ENCODE peak calls at places on chromosomes 16 and 17, in ten cellular contexts. S is substantia nigra; F is NCI-H774; I is activated naive CD4-positive, alpha-beta T cell; A is neural crest cell; M is naive thymus-derived CD8-positive, alpha-beta T cell; Z is nephron progenitor cell; X is lower leg skin; E is H9; K is left ventricle myocardium inferior. O is an unnamed sample.

GRCh38 chr17:16215002-16215272 is 397 bp downstream of the NCOR1 start:
- DNase-seq in F (no peak), Z (no peak), S (peak), X (peak), A (no peak), K (peak), E (peak), M (no peak), I (no peak), O (peak)

GRCh38 chr16:71426880-71427615 is 14.8 kb downstream of the TLE7 start:
- DNase-seq in X (no peak), E (no peak), I (no peak), A (no peak), M (no peak), K (no peak), Z (no peak), S (no peak), F (no peak), O (no peak)

GRCh38 chr16:20415541-20415940 is 6.2 kb downstream of the ACSM5 start:
- DNase-seq in K (no peak), F (no peak), A (no peak), E (no peak), M (no peak), X (no peak), Z (no peak), S (no peak), I (no peak), O (no peak)

GRCh38 chr17:66524848-66525247 is 222.4 kb downstream of the PRKCA start:
- DNase-seq in E (no peak), A (no peak), M (no peak), I (no peak), K (no peak), F (no peak), Z (no peak), X (no peak), S (no peak), O (no peak)

GRCh38 chr16:1257561-1258217 is 1.8 kb downstream of the TPSD1 start:
- DNase-seq in M (no peak), Z (no peak), F (no peak), E (no peak), I (no peak), X (no peak), A (no peak), K (no peak), S (no peak), O (no peak)

GRCh38 chr16:8996891-8997290 is 33.2 kb upstream of the USP7 start:
- DNase-seq in M (no peak), A (no peak), S (no peak), K (no peak), F (no peak), E (peak), I (no peak), X (no peak), Z (no peak), O (peak)

GRCh38 chr17:35041390-35041789 is 22.1 kb downstream of the RFFL start:
- DNase-seq in M (no peak), E (no peak), Z (no peak), X (no peak), I (no peak), F (no peak), S (no peak), A (no peak), K (no peak), O (no peak)

GRCh38 chr17:3660311-3660891 is 8.0 kb downstream of the TAX1BP3 start:
- DNase-seq in X (no peak), E (peak), I (no peak), Z (no peak), M (no peak), A (no peak), F (no peak), K (peak), S (no peak), O (no peak)

GRCh38 chr16:88383401-88384221 is 852 bp downstream of the ZNF469 start:
- DNase-seq in Z (peak), I (no peak), F (no peak), A (peak), X (no peak), E (no peak), S (no peak), M (no peak), K (peak), O (peak)

GRCh38 chr17:77388384-77389306 is 247.9 kb downstream of the SEC14L1 start:
- DNase-seq in A (no peak), Z (peak), M (no peak), I (no peak), X (no peak), K (no peak), E (no peak), F (no peak), S (no peak), O (no peak)

GRCh38 chr16:6081320-6081976 is 983.9 kb upstream of the EEF2KMT start:
- DNase-seq in S (no peak), X (no peak), A (peak), F (no peak), K (no peak), M (no peak), Z (peak), I (no peak), E (peak), O (peak)

GRCh38 chr17:73541561-73541981 is 102.7 kb downstream of the SDK2 start:
- DNase-seq in X (no peak), S (no peak), F (no peak), Z (no peak), M (no peak), A (no peak), E (no peak), K (no peak), I (no peak), O (peak)

GRCh38 chr16:31050280-31051030 is 17.1 kb downstream of the STX4 start:
- DNase-seq in E (no peak), X (no peak), A (no peak), F (no peak), I (no peak), M (no peak), K (no peak), Z (no peak), S (no peak), O (no peak)

GRCh38 chr17:45867171-45867570 is 22.5 kb downstream of the SPPL2C start:
- DNase-seq in Z (no peak), F (no peak), X (no peak), I (no peak), M (no peak), E (no peak), S (peak), K (no peak), A (no peak), O (no peak)

GRCh38 chr16:80071964-80072363 is 468.8 kb upstream of the DYNLRB2 start:
- DNase-seq in A (no peak), M (no peak), Z (no peak), X (no peak), I (no peak), S (no peak), E (no peak), K (no peak), F (no peak), O (no peak)

GRCh38 chr16:30985401-30986128 is 558 bp downstream of the HSD3B7 start:
- DNase-seq in F (peak), X (peak), S (no peak), K (no peak), I (no peak), A (no peak), M (no peak), E (peak), Z (no peak), O (peak)

GRCh38 chr17:21463204-21463661 is 87.1 kb downstream of the KCNJ12 start:
- DNase-seq in K (no peak), X (no peak), Z (no peak), F (no peak), A (no peak), S (no peak), M (no peak), I (no peak), E (no peak), O (no peak)

GRCh38 chr17:82603981-82604448 is 44.2 kb downstream of the WDR45B start:
- DNase-seq in X (peak), K (peak), S (peak), Z (no peak), I (no peak), E (no peak), M (peak), A (no peak), F (no peak), O (no peak)

GRCh38 chr17:47218896-47219430 is 9.8 kb downstream of the MYL4 start:
- DNase-seq in E (no peak), Z (no peak), A (no peak), K (peak), X (no peak), S (no peak), F (no peak), M (no peak), I (no peak), O (no peak)

GRCh38 chr17:38750312-38751121 is 2.0 kb upstream of the PSMB3 start:
- DNase-seq in I (no peak), S (no peak), A (no peak), X (no peak), M (no peak), Z (peak), F (peak), E (no peak), K (no peak), O (no peak)

GRCh38 chr16:80285089-80285488 is 255.7 kb upstream of the DYNLRB2 start:
- DNase-seq in A (no peak), X (no peak), Z (no peak), M (no peak), E (no peak), S (no peak), F (no peak), K (no peak), I (no peak), O (no peak)

GRCh38 chr17:60554377-60554788 is 28.3 kb upstream of the APPBP2 start:
- DNase-seq in M (no peak), A (no peak), E (no peak), Z (no peak), K (no peak), S (no peak), I (no peak), F (no peak), X (no peak), O (no peak)

GRCh38 chr17:77736721-77737120 is 221.8 kb upstream of the TNRC6C start:
- DNase-seq in I (no peak), X (no peak), M (no peak), K (no peak), E (peak), F (no peak), A (no peak), S (no peak), Z (no peak), O (peak)

GRCh38 chr17:10121971-10122707 is 76.3 kb downstream of the GAS7 start:
- DNase-seq in Z (no peak), X (no peak), M (no peak), F (no peak), I (no peak), K (peak), A (no peak), S (no peak), E (no peak), O (no peak)

GRCh38 chr17:80894439-80894721 is 97.3 kb upstream of the CHMP6 start:
- DNase-seq in M (no peak), K (no peak), Z (no peak), S (no peak), F (no peak), E (no peak), A (no peak), X (no peak), I (no peak), O (no peak)

GRCh38 chr17:83135692-83136091 is 56.3 kb downstream of the METRNL start:
- DNase-seq in F (no peak), K (no peak), E (peak), A (no peak), S (no peak), X (no peak), I (no peak), M (no peak), Z (no peak), O (no peak)

GRCh38 chr16:85072947-85073346 is 39.3 kb downstream of the CIBAR2 start:
- DNase-seq in S (no peak), E (no peak), X (peak), M (no peak), I (no peak), F (no peak), K (peak), A (no peak), Z (no peak), O (no peak)

GRCh38 chr16:74698220-74698619 is 2.4 kb downstream of the MLKL start:
- DNase-seq in A (no peak), E (no peak), F (no peak), S (no peak), M (no peak), X (no peak), Z (no peak), K (no peak), I (no peak), O (no peak)

GRCh38 chr16:920722-921121 is 50.1 kb downstream of the LMF1 start:
- DNase-seq in I (no peak), M (no peak), X (peak), S (no peak), Z (peak), A (no peak), E (no peak), F (no peak), K (peak), O (peak)

GRCh38 chr16:20901068-20901440 is 483 bp downstream of the LYRM1 start:
- DNase-seq in E (no peak), F (no peak), I (no peak), Z (no peak), M (no peak), S (no peak), X (no peak), A (no peak), K (no peak), O (no peak)